ENCODE peak calls at places on chromosomes 2 and 18, in five cellular contexts. A is HepG2, C is GM12891, J is H1, V is GM12878. N is an unnamed sample.

GRCh38 chr18:12838178-12838634 is 45.8 kb downstream of the PTPN2 start:
- DNase-seq in C (no peak), V (peak; percentile 39), A (peak; percentile 90), J (no peak), N (no peak)

GRCh38 chr2:174939046-174939445 is 66.1 kb downstream of the CHN1 start:
- DNase-seq in V (no peak), J (no peak), A (no peak), C (no peak), N (no peak)

GRCh38 chr2:164220250-164220649 is 401.0 kb downstream of the GRB14 start:
- DNase-seq in A (no peak), V (no peak), C (no peak), J (no peak), N (no peak)

GRCh38 chr2:36951030-36951518 is 15.3 kb downstream of the STRN start:
- DNase-seq in J (no peak), C (no peak), A (no peak), V (no peak), N (no peak)

GRCh38 chr2:25257032-25257455 is 84.7 kb downstream of the DNMT3A start:
- DNase-seq in V (no peak), C (no peak), A (no peak), J (no peak), N (no peak)

GRCh38 chr2:234863043-234863934 is 88.5 kb upstream of the SH3BP4 start:
- DNase-seq in V (no peak), C (no peak), J (no peak), A (peak; percentile 88), N (no peak)

GRCh38 chr2:109381327-109381820 is 232.4 kb downstream of the SEPTIN10 start:
- DNase-seq in V (no peak), A (no peak), J (peak; percentile 13), C (no peak), N (no peak)

GRCh38 chr18:7139409-7139808 is 21.8 kb upstream of the LAMA1 start:
- DNase-seq in J (no peak), V (no peak), A (no peak), C (no peak), N (no peak)

GRCh38 chr2:1572638-1573037 is 159.4 kb downstream of the TPO start:
- DNase-seq in J (no peak), C (no peak), V (no peak), A (no peak), N (no peak)

GRCh38 chr2:56713161-56713676 is 529.4 kb downstream of the CCDC85A start:
- DNase-seq in A (no peak), C (no peak), J (no peak), V (no peak), N (no peak)

GRCh38 chr2:146721486-146721885 is 1123.3 kb upstream of the ACVR2A start:
- DNase-seq in J (no peak), A (no peak), V (no peak), C (no peak), N (no peak)

GRCh38 chr18:48745293-48745692 is 205.5 kb downstream of the SMAD7 start:
- DNase-seq in C (no peak), V (no peak), A (no peak), J (no peak), N (no peak)

GRCh38 chr2:217955881-217956493 is 46.8 kb downstream of the TNS1 start:
- DNase-seq in J (no peak), C (no peak), A (no peak), V (no peak), N (no peak)

GRCh38 chr2:12399244-12399643 is 317.5 kb upstream of the TRIB2 start:
- DNase-seq in A (no peak), J (no peak), C (no peak), V (no peak), N (no peak)

GRCh38 chr2:165675551-165675968 is 118.5 kb downstream of the GALNT3 start:
- DNase-seq in J (no peak), V (no peak), C (no peak), A (no peak), N (no peak)

GRCh38 chr18:36406805-36407204 is 109.3 kb downstream of the FHOD3 start:
- DNase-seq in J (no peak), A (no peak), C (no peak), V (no peak), N (no peak)

GRCh38 chr2:241686322-241686648 is 330 bp downstream of the DTYMK start:
- DNase-seq in V (no peak), J (no peak), A (no peak), C (no peak), N (no peak)

GRCh38 chr18:48540329-48541025 is 1.6 kb downstream of the CTIF start:
- DNase-seq in V (no peak), A (peak; percentile 57), C (peak; percentile 46), J (peak; percentile 71), N (peak; percentile 51)

GRCh38 chr18:36078751-36079529 is 11.6 kb upstream of the RPRD1A start:
- DNase-seq in J (no peak), V (no peak), C (no peak), A (peak; percentile 40), N (no peak)

GRCh38 chr18:26228562-26229260 is 2.5 kb downstream of the TAF4B start:
- DNase-seq in C (no peak), J (no peak), A (no peak), V (no peak), N (no peak)

GRCh38 chr18:26225022-26225693 is 1.1 kb upstream of the TAF4B start:
- DNase-seq in V (no peak), J (no peak), C (no peak), A (no peak), N (no peak)

GRCh38 chr18:26225915-26226228 is 373 bp upstream of the TAF4B start:
- DNase-seq in V (no peak), J (no peak), C (no peak), A (no peak), N (no peak)

GRCh38 chr18:26227051-26227672 is 917 bp downstream of the TAF4B start:
- DNase-seq in J (no peak), V (no peak), A (no peak), C (no peak), N (no peak)

GRCh38 chr18:26226229-26227050 is at the start of gene TAF4B:
- DNase-seq in C (peak; percentile 79), A (peak; percentile 41), V (peak; percentile 68), J (peak; percentile 97), N (peak; percentile 73)
- TF ChIP-seq POLR2A in C (peak; percentile 71), A (peak; percentile 35), V (peak; percentile 88), J (peak; percentile 86), N (peak; percentile 88)

GRCh38 chr18:68262697-68263293 is 452.1 kb downstream of the TMX3 start:
- DNase-seq in A (no peak), J (no peak), C (no peak), V (no peak), N (no peak)

GRCh38 chr18:68270009-68270408 is 444.9 kb downstream of the TMX3 start:
- DNase-seq in A (no peak), C (no peak), J (no peak), V (no peak), N (no peak)

GRCh38 chr18:68263481-68263880 is 451.4 kb downstream of the TMX3 start:
- DNase-seq in A (no peak), C (no peak), V (no peak), J (no peak), N (no peak)

DNA sequence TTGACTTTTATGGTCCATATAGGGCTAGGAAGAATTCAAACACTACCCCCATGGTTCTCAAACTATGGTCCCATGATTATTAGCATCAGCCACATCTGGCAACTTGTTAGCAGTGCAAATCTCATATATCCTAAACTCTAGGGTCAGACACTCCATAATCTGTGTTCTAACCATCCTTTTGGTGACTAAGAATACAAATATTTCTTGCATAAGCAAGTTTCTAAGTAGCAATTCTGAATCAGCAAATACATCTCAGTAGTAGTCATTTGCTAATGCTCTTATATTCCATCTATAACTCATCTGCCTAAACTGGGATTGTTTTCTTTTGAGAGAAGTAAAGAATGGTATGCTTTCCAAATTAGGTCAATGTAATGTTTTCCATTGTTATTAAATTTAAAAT is 447.3 kb downstream of the TMX3 start:
- DNase-seq in J (no peak), V (no peak), A (no peak), C (no peak), N (no peak)
- TF ChIP-seq POLR2AphosphoS5 in J (no peak), V (no peak), A (no peak), C (no peak), N (no peak)

GRCh38 chr2:208280933-208281332 is 14.9 kb downstream of the PIKFYVE start:
- DNase-seq in J (no peak), V (no peak), A (no peak), C (no peak), N (no peak)
- TF ChIP-seq TAF1 in J (no peak), V (no peak), A (no peak), C (no peak), N (no peak)

GRCh38 chr2:219158586-219158985 is 2.0 kb downstream of the NHEJ1 start:
- DNase-seq in C (no peak), V (no peak), J (no peak), A (no peak), N (no peak)

GRCh38 chr2:219161097-219161496 is 482 bp upstream of the NHEJ1 start:
- DNase-seq in J (no peak), C (no peak), V (no peak), A (peak; percentile 24), N (no peak)

GRCh38 chr2:219158025-219158424 is 2.6 kb downstream of the NHEJ1 start:
- DNase-seq in A (no peak), V (no peak), C (no peak), J (no peak), N (no peak)

GRCh38 chr2:219159771-219160185 is 837 bp downstream of the NHEJ1 start:
- DNase-seq in A (no peak), J (no peak), C (no peak), V (no peak), N (no peak)

DNA sequence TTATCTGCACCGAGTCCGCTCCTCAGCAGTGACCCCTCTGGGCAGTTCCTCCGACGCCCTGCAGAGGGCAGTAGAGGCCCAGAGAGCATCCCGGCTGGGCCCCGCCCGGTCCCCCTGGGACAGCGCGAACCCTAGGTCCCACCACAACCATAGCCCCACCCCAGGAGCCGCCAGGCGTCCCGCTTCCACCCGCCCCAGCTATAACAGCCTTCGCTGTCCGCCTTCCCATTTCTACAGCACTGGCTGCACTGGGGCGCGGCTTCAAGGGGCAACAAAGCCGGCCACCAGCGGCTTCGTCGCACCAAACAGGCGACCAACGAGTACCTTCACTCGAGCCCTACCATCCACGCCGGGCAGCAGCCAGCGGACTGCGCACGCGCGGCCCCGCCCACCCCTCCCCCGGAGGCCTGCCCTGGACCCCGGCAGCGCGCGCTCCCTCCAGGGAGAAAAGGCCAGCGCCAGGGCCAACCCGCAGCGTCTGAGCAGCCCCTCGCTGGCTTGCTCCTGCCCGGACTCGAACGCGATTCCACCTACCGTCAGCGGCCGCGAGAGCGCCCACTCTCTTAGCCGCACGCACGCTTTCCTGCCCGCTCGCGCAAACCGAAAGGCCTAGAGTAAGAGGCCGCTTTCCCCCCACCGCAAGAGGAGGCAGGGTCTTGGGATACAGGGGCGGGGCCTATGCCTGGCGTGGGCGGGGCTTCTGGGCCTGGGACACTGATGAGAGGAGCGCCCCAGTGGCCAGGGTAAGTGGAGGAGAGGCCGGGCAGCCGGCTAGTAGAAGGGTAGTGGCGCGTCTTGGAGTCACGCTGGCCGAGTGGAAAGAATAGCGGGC is at the start of gene NHEJ1:
- DNase-seq in J (peak; percentile 100), A (peak; percentile 90), V (peak; percentile 65), C (peak; percentile 95), N (peak; percentile 95)
- TF ChIP-seq POLR2A in J (peak; percentile 75), A (peak; percentile 93), V (peak; percentile 87), C (peak; percentile 76), N (peak; percentile 78)